ENCODE peak calls at places on chromosome 18, in eight cellular contexts. E is suprapubic skin, C is transverse colon, J is breast epithelium, K is adrenal gland, N is uterus, V is A549, F is tibial nerve. G is an unnamed sample. For H3K4me1, the result is how much of the 10 kb centered on the place peaks cover.

GRCh38 chr18:49786019-49786720 is 27.2 kb downstream of the ACAA2 start:
- DNase-seq in E (no peak), C (no peak), J (no peak), K (no peak), N (no peak), V (no peak), F (no peak), G (no peak)

GRCh38 chr18:44564922-44565321 is 115.8 kb upstream of the SETBP1 start:
- DNase-seq in E (no peak), C (no peak), J (no peak), K (no peak), N (no peak), V (no peak), F (no peak), G (no peak)

GRCh38 chr18:63439334-63439733 is 17.1 kb upstream of the VPS4B start:
- DNase-seq in E (peak), C (peak), J (no peak), K (peak), N (peak), V (peak), F (no peak), G (no peak)

GRCh38 chr18:35444636-35445035 is 53.1 kb downstream of the INO80C start:
- DNase-seq in E (no peak), C (no peak), J (no peak), K (no peak), N (no peak), V (no peak), F (no peak), G (no peak)

GRCh38 chr18:11324956-11325873 is 175.8 kb upstream of the PIEZO2 start:
- DNase-seq in E (no peak), C (no peak), J (no peak), K (no peak), N (no peak), V (no peak), F (no peak), G (no peak)

GRCh38 chr18:76275913-76276312 is 219.1 kb downstream of the ZNF516 start:
- DNase-seq in E (no peak), C (no peak), J (no peak), K (no peak), N (no peak), V (no peak), F (no peak), G (no peak)

GRCh38 chr18:29164993-29165599 is 988.2 kb upstream of the CDH2 start:
- DNase-seq in E (no peak), C (no peak), J (no peak), K (no peak), N (no peak), V (peak), F (no peak), G (no peak)

GRCh38 chr18:13387856-13388548 is 169.4 kb downstream of the LDLRAD4 start:
- DNase-seq in E (peak), C (no peak), J (peak), K (no peak), N (no peak), V (no peak), F (no peak), G (no peak)

GRCh38 chr18:68840554-68841263 is 42.8 kb downstream of the CCDC102B start:
- DNase-seq in E (no peak), C (no peak), J (no peak), K (peak), N (no peak), V (peak), F (no peak), G (no peak)

GRCh38 chr18:63848159-63848558 is 39.3 kb upstream of the SERPINB2 start:
- DNase-seq in E (no peak), C (no peak), J (no peak), K (no peak), N (no peak), V (peak), F (no peak), G (no peak)

GRCh38 chr18:28905509-28905908 is 728.6 kb upstream of the CDH2 start:
- DNase-seq in E (no peak), C (no peak), J (no peak), K (no peak), N (no peak), V (no peak), F (no peak), G (no peak)

GRCh38 chr18:36735130-36735529 is 93.7 kb downstream of the TPGS2 start:
- DNase-seq in E (no peak), C (no peak), J (no peak), K (no peak), N (no peak), V (no peak), F (no peak), G (no peak)

GRCh38 chr18:11873670-11874340 is 22.6 kb downstream of the CHMP1B start:
- DNase-seq in E (no peak), C (no peak), J (no peak), K (no peak), N (no peak), V (no peak), F (no peak), G (no peak)

GRCh38 chr18:1526996-1527395 is 622.3 kb downstream of the ADCYAP1 start:
- DNase-seq in E (no peak), C (no peak), J (no peak), K (no peak), N (no peak), V (no peak), F (no peak), G (no peak)

GRCh38 chr18:45626330-45627203 is 11.3 kb downstream of the SLC14A2 start:
- DNase-seq in E (no peak), C (no peak), J (no peak), K (no peak), N (no peak), V (no peak), F (no peak), G (no peak)

GRCh38 chr18:58541789-58542425 is 87.0 kb downstream of the ALPK2 start:
- DNase-seq in E (no peak), C (no peak), J (no peak), K (no peak), N (no peak), V (peak), F (no peak), G (no peak)

GRCh38 chr18:702957-703659 is 9.3 kb downstream of the ENOSF1 start:
- DNase-seq in E (no peak), C (no peak), J (no peak), K (no peak), N (peak), V (no peak), F (no peak), G (no peak)

GRCh38 chr18:55464581-55464980 is 123.4 kb downstream of the TCF4 start:
- DNase-seq in E (no peak), C (no peak), J (no peak), K (no peak), N (no peak), V (no peak), F (no peak), G (no peak)

GRCh38 chr18:61602836-61603235 is 269.6 kb downstream of the CDH20 start:
- DNase-seq in E (no peak), C (no peak), J (no peak), K (no peak), N (no peak), V (no peak), F (no peak), G (no peak)

GRCh38 chr18:54641734-54642133 is 50.7 kb downstream of the DYNAP start:
- DNase-seq in E (no peak), C (no peak), J (no peak), K (no peak), N (no peak), V (no peak), F (no peak), G (no peak)

GRCh38 chr18:6107794-6108193 is 212.5 kb upstream of the TMEM200C start:
- DNase-seq in E (no peak), C (no peak), J (no peak), K (no peak), N (no peak), V (no peak), F (no peak), G (no peak)

GRCh38 chr18:51278045-51278649 is 80.7 kb upstream of the MEX3C start:
- DNase-seq in E (no peak), C (peak), J (no peak), K (peak), N (no peak), V (peak), F (no peak), G (no peak)

GRCh38 chr18:61334491-61334850 is 1.2 kb downstream of the CDH20 start:
- DNase-seq in E (no peak), C (no peak), J (no peak), K (no peak), N (no peak), V (no peak), F (no peak), G (no peak)

GRCh38 chr18:38563396-38563980 is 997.9 kb upstream of the CELF4 start:
- DNase-seq in E (no peak), C (no peak), J (no peak), K (no peak), N (no peak), V (no peak), F (no peak), G (no peak)

GRCh38 chr18:28960146-28960545 is 783.2 kb upstream of the CDH2 start:
- DNase-seq in E (no peak), C (no peak), J (no peak), K (no peak), N (no peak), V (no peak), F (no peak), G (no peak)

GRCh38 chr18:62206593-62206992 is 19.5 kb downstream of the RELCH start:
- DNase-seq in E (no peak), C (peak), J (no peak), K (no peak), N (no peak), V (no peak), F (no peak), G (no peak)

GRCh38 chr18:76518543-76519155 is 23.6 kb upstream of the ZNF516 start:
- DNase-seq in E (peak), C (peak), J (no peak), K (peak), N (peak), V (no peak), F (peak), G (peak)

GRCh38 chr18:41538751-41539150 is 416.3 kb upstream of the PIK3C3 start:
- DNase-seq in E (no peak), C (no peak), J (no peak), K (no peak), N (no peak), V (no peak), F (no peak), G (no peak)

GRCh38 chr18:36006997-36007396 is 34.5 kb downstream of the RMP24 start:
- DNase-seq in E (no peak), C (no peak), J (no peak), K (no peak), N (no peak), V (no peak), F (no peak), G (no peak)

DNA sequence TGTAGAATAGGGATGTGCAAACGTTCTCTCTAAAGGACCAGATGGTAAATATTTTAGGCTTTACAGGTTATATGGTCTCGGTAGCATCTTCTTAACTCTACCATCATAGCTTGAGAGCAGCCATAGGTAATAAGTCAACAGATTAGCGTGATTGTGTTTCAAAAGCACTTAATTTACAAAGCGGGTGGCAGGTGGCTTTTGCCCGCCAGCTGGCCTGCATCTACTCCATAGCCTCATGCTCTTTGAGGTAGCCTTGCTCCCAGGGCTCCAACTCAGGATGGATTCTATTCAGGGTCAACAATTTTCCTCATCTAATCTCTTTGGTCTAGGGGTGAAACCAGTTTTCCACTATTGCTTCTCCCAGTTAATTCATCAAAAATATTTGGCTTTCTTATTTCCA is 5.0 kb upstream of the ATP9B start:
- DNase-seq in E (no peak), C (no peak), J (no peak), K (no peak), N (no peak), V (no peak), F (no peak), G (no peak)
- H3K4me1 ChIP-seq in E (under half), C (under half), J (under half), K (under half), N (under half), V (under half), F (under half), G (under half)

DNA sequence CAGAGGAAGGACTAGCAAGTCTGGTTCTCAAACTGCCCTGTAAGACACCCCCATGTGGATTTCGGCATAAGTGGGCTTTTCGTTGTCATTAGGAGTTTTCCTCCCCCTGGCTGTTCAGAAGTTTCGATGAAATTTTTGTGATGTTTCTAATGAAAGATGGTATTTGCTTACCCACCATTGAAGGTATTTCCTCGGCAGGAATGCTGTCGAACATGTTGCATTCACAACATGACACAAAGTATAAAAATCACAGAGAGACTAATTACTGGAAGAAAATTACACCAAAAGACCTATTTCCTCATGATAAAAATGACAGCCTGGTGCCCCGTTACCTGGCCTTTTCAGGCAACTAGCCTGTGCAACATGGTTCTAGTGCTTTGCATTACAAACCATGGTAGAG is 144.9 kb downstream of the TXNL1 start:
- DNase-seq in E (no peak), C (no peak), J (no peak), K (no peak), N (no peak), V (no peak), F (no peak), G (no peak)
- TF ChIP-seq POLR2A in E (no peak), C (no peak), J (no peak), K (no peak), N (no peak), V (no peak), F (no peak), G (no peak)

DNA sequence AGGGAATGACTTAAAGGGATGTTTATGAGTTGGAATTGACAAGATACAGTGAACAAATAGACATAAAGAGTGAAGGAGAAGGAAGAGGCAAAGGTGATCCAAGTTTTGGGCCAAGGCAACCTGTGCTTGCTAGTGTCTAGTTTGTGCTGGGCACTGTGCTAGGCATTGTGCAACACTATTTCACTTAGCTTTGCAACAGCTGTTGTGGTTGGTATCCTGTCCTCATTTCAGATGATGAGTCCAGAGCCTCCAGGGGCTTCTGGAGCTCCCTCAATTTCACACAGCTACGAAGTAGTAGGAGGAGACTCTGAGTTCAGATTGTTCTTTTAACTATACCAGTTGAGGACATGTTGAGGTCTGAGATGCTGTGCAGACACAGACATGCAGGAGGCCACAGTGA is 18.1 kb upstream of the LOXHD1 start:
- DNase-seq in E (no peak), C (no peak), J (no peak), K (no peak), N (no peak), V (no peak), F (no peak), G (no peak)
- H3K4me1 ChIP-seq in E (under half), C (under half), J (under half), K (under half), N (under half), V (under half), F (under half), G (under half)

GRCh38 chr18:3120356-3120755 is 99.4 kb downstream of the MYOM1 start:
- DNase-seq in E (no peak), C (no peak), J (no peak), K (no peak), N (no peak), V (no peak), F (no peak), G (no peak)
- TF ChIP-seq POLR2A in E (no peak), C (no peak), J (no peak), K (no peak), N (no peak), V (no peak), F (no peak), G (no peak)

GRCh38 chr18:8842506-8842905 is 137.2 kb downstream of the MTCL1 start:
- DNase-seq in E (no peak), C (no peak), J (no peak), K (no peak), N (no peak), V (no peak), F (no peak), G (no peak)
- H3K4me1 ChIP-seq in E (under half), C (under half), J (under half), K (under half), N (under half), V (under half), F (under half), G (under half)

DNA sequence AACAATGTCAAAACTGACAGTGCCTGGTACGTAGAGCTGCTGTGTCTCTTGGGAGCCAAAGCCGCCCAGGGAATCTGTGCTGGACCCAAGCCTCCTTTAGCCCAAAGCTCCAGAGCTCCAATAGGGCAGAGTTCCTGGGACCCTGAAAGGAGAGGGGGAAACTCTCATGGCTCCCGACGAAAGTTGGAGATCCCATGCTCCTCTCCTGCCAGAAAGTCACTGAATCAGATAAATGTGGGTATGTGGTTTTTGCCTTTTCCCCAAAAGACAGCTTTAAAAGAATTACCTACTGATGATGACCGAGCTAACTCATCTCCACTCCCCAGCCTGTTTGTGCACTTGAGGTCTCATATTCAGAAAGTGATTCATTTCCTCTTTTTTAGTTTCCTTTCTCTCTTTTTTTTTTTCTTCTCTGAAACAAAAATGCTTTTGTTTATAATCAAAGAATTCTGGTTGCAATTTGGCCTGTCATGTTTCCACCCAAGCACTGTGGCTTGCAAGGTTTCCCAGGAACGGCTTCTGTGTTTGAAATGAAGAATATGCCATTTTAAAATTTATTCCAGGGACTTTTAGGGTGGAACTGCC is 14.1 kb upstream of the PMAIP1 start:
- DNase-seq in E (no peak), C (no peak), J (no peak), K (no peak), N (no peak), V (no peak), F (no peak), G (no peak)
- TF ChIP-seq POLR2A in E (no peak), C (no peak), J (no peak), K (no peak), N (no peak), V (no peak), F (no peak), G (no peak)

DNA sequence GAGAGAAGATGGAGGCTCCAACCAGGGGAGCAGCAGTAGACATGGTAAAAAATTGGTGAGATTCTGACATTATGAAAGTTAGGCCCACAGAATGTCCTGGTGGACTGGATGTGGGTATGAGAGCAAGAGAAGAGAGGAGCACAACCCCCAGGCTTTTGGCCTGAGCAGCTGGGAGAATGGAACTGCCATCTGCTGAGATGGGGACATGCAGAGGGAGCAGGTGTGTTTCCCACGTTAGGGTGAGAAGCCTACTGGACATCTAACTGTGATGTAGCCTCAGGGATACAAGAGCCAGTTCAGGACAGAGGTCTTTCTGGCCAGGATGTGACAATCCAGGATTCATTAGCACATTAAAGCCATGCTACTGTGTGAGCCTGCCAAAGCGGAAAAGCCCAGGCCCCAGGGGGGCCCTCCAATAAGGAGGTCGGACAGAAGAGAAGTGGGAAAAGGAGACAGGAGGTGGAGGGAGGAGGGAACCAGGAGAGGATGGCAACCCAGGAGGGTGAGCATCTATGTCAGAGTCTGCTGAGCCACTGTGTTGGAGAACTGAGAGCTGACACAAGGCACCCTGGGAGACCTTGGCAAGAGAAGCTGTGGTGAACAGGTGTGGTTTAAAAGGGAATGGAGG is 10.6 kb downstream of the CYB5A start:
- DNase-seq in E (no peak), C (no peak), J (no peak), K (no peak), N (no peak), V (no peak), F (no peak), G (no peak)
- H3K4me1 ChIP-seq in E (half or more), C (under half), J (under half), K (under half), N (under half), V (under half), F (under half), G (half or more)